ENCODE peak calls at places on chromosomes 13 and 19, in five cellular contexts. Y is HCT116, W is body of pancreas, S is lung, F is kidney. N is an unnamed sample.

GRCh38 chr13:67146523-67147130 is 83.5 kb downstream of the PCDH9 start:
- DNase-seq in Y (no peak), W (no peak), S (no peak), F (no peak), N (no peak)

GRCh38 chr13:50509771-50510441 is 333.6 kb downstream of the DLEU7 start:
- DNase-seq in Y (no peak), W (no peak), S (no peak), F (no peak), N (no peak)

GRCh38 chr19:416416-416815 is 7.5 kb upstream of the C2CD4C start:
- DNase-seq in Y (no peak), W (no peak), S (no peak), F (no peak), N (no peak)

GRCh38 chr13:72782717-72783116 is 784 bp downstream of the PIBF1 start:
- DNase-seq in Y (no peak), W (no peak), S (no peak), F (no peak), N (no peak)

GRCh38 chr13:111143875-111144540 is 28.9 kb downstream of the ARHGEF7 start:
- DNase-seq in Y (no peak), W (peak; percentile 8), S (no peak), F (no peak), N (no peak)

GRCh38 chr13:49400755-49401659 is 42.9 kb downstream of the CAB39L start:
- DNase-seq in Y (no peak), W (peak; percentile 73), S (peak; percentile 33), F (no peak), N (no peak)

GRCh38 chr13:51844862-51845573 is at the start of gene TMEM272:
- DNase-seq in Y (peak; percentile 23), W (peak; percentile 55), S (peak; percentile 42), F (no peak), N (peak; percentile 87)

GRCh38 chr19:3368848-3369336 is 2.5 kb downstream of the NFIC start:
- DNase-seq in Y (no peak), W (no peak), S (no peak), F (no peak), N (no peak)

GRCh38 chr19:8491574-8491973 is 10.9 kb downstream of the PRAM1 start:
- DNase-seq in Y (no peak), W (no peak), S (no peak), F (peak; percentile 38), N (no peak)

GRCh38 chr19:19274146-19274545 is 1.0 kb upstream of the TM6SF2 start:
- DNase-seq in Y (no peak), W (no peak), S (no peak), F (no peak), N (no peak)

DNA sequence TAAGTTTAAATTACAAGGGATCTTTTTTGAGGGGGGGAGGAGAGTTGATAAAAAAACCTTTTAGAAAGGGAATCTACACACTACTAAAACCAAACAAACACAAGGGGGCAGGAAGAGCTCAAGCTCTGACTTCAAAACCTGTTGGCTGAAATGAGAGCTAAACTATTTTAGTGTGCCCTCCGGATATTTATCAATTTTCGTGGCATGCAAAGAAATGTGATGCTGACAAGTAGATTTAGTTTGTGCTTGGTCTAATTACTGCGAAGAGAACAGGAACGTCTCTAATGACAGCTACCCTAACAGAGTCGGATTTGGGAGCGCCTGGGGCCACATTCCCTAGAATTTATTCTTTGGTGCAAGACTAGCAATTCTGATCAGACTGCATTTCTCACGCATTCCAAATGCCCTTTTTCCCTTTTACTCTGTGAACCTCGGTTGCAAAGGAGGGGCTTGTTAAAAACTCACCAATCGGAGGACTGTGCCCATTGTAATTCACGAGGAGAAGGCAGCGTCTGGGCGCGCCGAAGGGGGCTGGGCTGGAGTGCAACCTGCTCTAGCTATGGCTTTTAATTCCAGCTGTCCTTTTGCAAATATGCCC is 804 bp upstream of the FREM2 start:
- DNase-seq in Y (no peak), W (peak; percentile 24), S (no peak), F (no peak), N (no peak)
- TF ChIP-seq CTCF in Y (no peak), W (peak; percentile 59), S (no peak), F (no peak), N (peak; percentile 58)

GRCh38 chr19:46788101-46788967 is at the start of gene SLC1A5:
- DNase-seq in Y (peak; percentile 94), W (peak; percentile 96), S (peak; percentile 98), F (peak; percentile 99), N (peak; percentile 99)
- TF ChIP-seq CTCF in Y (no peak), W (no peak), S (no peak), F (no peak), N (no peak)

DNA sequence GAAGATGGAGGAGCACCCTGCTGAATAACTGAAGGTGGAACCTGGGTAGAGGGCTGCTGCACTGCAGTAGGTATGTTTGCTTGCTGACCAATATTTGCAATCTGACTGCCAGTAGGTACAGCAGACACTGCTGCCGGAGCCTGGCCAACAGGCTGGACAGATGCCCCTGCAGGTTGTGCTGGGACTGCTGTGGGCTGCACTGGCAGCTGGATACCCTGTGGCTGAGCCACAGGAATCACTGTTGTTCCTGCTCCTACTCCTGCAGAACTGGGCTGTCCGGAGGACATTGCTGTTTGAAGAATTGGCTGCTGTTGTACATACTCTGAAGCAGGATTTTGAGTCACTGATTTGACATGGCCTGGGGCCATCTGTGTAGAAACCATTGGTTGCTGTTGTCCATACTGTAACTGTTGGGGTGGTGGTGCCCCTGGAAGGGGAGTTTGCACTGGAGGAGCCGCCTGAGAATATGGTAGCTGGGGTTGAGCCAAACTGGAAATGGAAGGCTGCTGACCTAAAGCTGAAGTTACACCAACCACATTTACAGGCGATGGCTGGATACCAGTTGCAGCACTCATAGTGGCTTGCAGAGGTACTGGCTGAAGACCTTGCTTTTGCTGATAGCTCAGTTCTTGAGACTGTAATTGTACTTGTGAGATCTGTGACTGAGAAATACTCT is 2.2 kb downstream of the TSC22D1 start:
- DNase-seq in Y (no peak), W (peak; percentile 22), S (no peak), F (no peak), N (peak; percentile 49)
- TF ChIP-seq CTCF in Y (no peak), W (peak; percentile 47), S (no peak), F (peak; percentile 8), N (peak; percentile 41)

GRCh38 chr19:12606796-12607195 is 3.8 kb downstream of the ZNF490 start:
- DNase-seq in Y (no peak), W (no peak), S (no peak), F (no peak), N (no peak)

GRCh38 chr19:12611361-12611699 is 610 bp downstream of the ZNF791 start:
- DNase-seq in Y (peak; percentile 45), W (peak; percentile 79), S (peak; percentile 60), F (peak; percentile 88), N (peak; percentile 87)

GRCh38 chr19:12610540-12611360 is at the start of the genes ZNF490 and ZNF791:
- DNase-seq in Y (peak; percentile 96), W (peak; percentile 99), S (peak; percentile 99), F (peak; percentile 99), N (peak; percentile 98)
- TF ChIP-seq CTCF in Y (no peak), W (no peak), S (no peak), F (no peak), N (no peak)

GRCh38 chr13:60009300-60010248 is 154.2 kb downstream of the DIAPH3 start:
- DNase-seq in Y (no peak), W (no peak), S (no peak), F (peak; percentile 46), N (no peak)

GRCh38 chr13:60012503-60012902 is 151.2 kb downstream of the DIAPH3 start:
- DNase-seq in Y (no peak), W (peak; percentile 53), S (no peak), F (peak; percentile 43), N (no peak)

GRCh38 chr13:60016229-60016628 is 147.5 kb downstream of the DIAPH3 start:
- DNase-seq in Y (no peak), W (no peak), S (no peak), F (no peak), N (no peak)

GRCh38 chr13:60018536-60018935 is 145.2 kb downstream of the DIAPH3 start:
- DNase-seq in Y (no peak), W (no peak), S (no peak), F (no peak), N (no peak)

DNA sequence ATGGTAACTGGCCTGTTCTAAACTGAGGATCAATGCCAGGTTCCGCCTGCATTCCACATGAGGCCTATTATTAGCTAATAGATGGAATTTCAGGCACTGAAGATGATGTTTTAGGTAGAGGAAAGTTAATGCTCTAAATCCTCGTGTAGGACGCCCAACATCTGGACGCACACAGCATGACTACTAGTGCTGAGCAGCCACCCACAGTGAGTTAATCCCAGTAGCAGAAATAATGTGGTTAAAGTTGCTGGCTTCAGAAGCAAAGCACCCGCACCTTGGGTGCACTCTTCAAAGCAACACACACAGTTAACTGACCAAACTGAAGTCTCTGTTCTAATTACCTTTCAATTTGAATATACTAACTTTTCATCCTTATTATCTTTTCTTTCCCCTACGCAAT is 150.6 kb downstream of the DIAPH3 start:
- DNase-seq in Y (no peak), W (no peak), S (no peak), F (no peak), N (no peak)
- TF ChIP-seq CTCF in Y (no peak), W (no peak), S (no peak), F (no peak), N (no peak)

DNA sequence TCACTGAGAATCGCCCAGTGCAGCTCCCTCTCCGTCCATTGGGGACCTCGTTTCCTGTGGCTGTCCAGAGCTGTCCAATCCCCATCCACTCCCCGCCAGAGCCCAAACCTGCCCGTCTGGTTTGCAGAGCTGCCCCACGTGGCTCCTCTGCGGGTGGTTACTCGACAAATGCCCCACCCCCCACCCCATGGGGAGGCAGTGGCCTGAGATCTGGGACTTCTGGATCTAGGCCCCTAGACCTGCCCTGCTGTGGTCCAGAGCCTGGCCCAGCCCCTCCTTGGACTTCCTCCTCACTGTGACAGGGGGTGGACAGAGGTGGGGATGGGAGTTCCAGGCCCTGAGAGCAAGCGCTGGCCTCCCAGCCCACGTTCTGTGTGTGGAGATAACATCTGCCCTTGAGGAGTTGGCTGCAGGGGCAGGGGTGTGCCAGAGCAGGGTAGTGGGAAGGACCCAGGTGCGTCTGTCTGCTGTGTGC is 29.1 kb downstream of the PAK4 start:
- DNase-seq in Y (peak; percentile 38), W (peak; percentile 91), S (peak; percentile 72), F (no peak), N (no peak)
- TF ChIP-seq CTCF in Y (no peak), W (peak; percentile 58), S (no peak), F (no peak), N (no peak)